ENCODE peak calls at places on chromosomes 3 and 15, in ten cellular contexts. One of them, this sample, is unnamed.

GRCh38 chr3:25690768-25691548 is 26.3 kb upstream of the TOP2B start:
- DNase-seq in CD4-positive, CD25-positive, alpha-beta regulatory T cell: no peak
- DNase-seq in NCI-H2081: no peak
- DNase-seq in tibial artery: no peak
- DNase-seq in T-cell: no peak
- DNase-seq in activated CD4-positive, alpha-beta T cell treated with anti-CD3 and anti-CD28 coated beads, Interleukin-2, amount 50 U/mL, for 24 hours: no peak
- DNase-seq in GM10248: no peak
- DNase-seq in substantia nigra: no peak
- DNase-seq in cardiac muscle cell: no peak
- DNase-seq in dermis microvascular lymphatic vessel endothelial cell: no peak
- DNase-seq in this sample: no peak

GRCh38 chr3:133503409-133503808 is 70.1 kb upstream of the CDV3 start:
- DNase-seq in cardiac muscle cell: no peak
- DNase-seq in CD4-positive, CD25-positive, alpha-beta regulatory T cell: no peak
- DNase-seq in dermis microvascular lymphatic vessel endothelial cell: no peak
- DNase-seq in substantia nigra: no peak
- DNase-seq in NCI-H2081: no peak
- DNase-seq in tibial artery: no peak
- DNase-seq in T-cell: no peak
- DNase-seq in activated CD4-positive, alpha-beta T cell treated with anti-CD3 and anti-CD28 coated beads, Interleukin-2, amount 50 U/mL, for 24 hours: no peak
- DNase-seq in GM10248: no peak
- DNase-seq in this sample: no peak

GRCh38 chr3:125140011-125140813 is 72.3 kb downstream of the SLC12A8 start:
- DNase-seq in activated CD4-positive, alpha-beta T cell treated with anti-CD3 and anti-CD28 coated beads, Interleukin-2, amount 50 U/mL, for 24 hours: no peak
- DNase-seq in dermis microvascular lymphatic vessel endothelial cell: no peak
- DNase-seq in substantia nigra: no peak
- DNase-seq in GM10248: no peak
- DNase-seq in cardiac muscle cell: no peak
- DNase-seq in tibial artery: no peak
- DNase-seq in NCI-H2081: no peak
- DNase-seq in T-cell: no peak
- DNase-seq in CD4-positive, CD25-positive, alpha-beta regulatory T cell: no peak
- DNase-seq in this sample: peak

GRCh38 chr3:151538706-151539403 is 78.0 kb upstream of the IGSF10 start:
- DNase-seq in cardiac muscle cell: peak
- DNase-seq in NCI-H2081: no peak
- DNase-seq in substantia nigra: peak
- DNase-seq in dermis microvascular lymphatic vessel endothelial cell: no peak
- DNase-seq in GM10248: no peak
- DNase-seq in activated CD4-positive, alpha-beta T cell treated with anti-CD3 and anti-CD28 coated beads, Interleukin-2, amount 50 U/mL, for 24 hours: no peak
- DNase-seq in tibial artery: peak
- DNase-seq in T-cell: no peak
- DNase-seq in CD4-positive, CD25-positive, alpha-beta regulatory T cell: no peak
- DNase-seq in this sample: no peak

GRCh38 chr3:47265725-47266480 is 16.7 kb downstream of the KIF9 start:
- DNase-seq in tibial artery: no peak
- DNase-seq in dermis microvascular lymphatic vessel endothelial cell: no peak
- DNase-seq in cardiac muscle cell: no peak
- DNase-seq in CD4-positive, CD25-positive, alpha-beta regulatory T cell: no peak
- DNase-seq in activated CD4-positive, alpha-beta T cell treated with anti-CD3 and anti-CD28 coated beads, Interleukin-2, amount 50 U/mL, for 24 hours: no peak
- DNase-seq in T-cell: no peak
- DNase-seq in GM10248: no peak
- DNase-seq in substantia nigra: no peak
- DNase-seq in NCI-H2081: no peak
- DNase-seq in this sample: peak

GRCh38 chr3:63354160-63354559 is 76.1 kb downstream of the SYNPR start:
- DNase-seq in dermis microvascular lymphatic vessel endothelial cell: no peak
- DNase-seq in CD4-positive, CD25-positive, alpha-beta regulatory T cell: no peak
- DNase-seq in tibial artery: no peak
- DNase-seq in T-cell: no peak
- DNase-seq in activated CD4-positive, alpha-beta T cell treated with anti-CD3 and anti-CD28 coated beads, Interleukin-2, amount 50 U/mL, for 24 hours: no peak
- DNase-seq in substantia nigra: no peak
- DNase-seq in cardiac muscle cell: no peak
- DNase-seq in GM10248: no peak
- DNase-seq in NCI-H2081: peak
- DNase-seq in this sample: no peak

GRCh38 chr15:57323806-57324589 is 52.3 kb upstream of the CGNL1 start:
- DNase-seq in substantia nigra: no peak
- DNase-seq in T-cell: no peak
- DNase-seq in activated CD4-positive, alpha-beta T cell treated with anti-CD3 and anti-CD28 coated beads, Interleukin-2, amount 50 U/mL, for 24 hours: no peak
- DNase-seq in cardiac muscle cell: no peak
- DNase-seq in CD4-positive, CD25-positive, alpha-beta regulatory T cell: no peak
- DNase-seq in GM10248: peak
- DNase-seq in tibial artery: no peak
- DNase-seq in NCI-H2081: peak
- DNase-seq in dermis microvascular lymphatic vessel endothelial cell: no peak
- DNase-seq in this sample: peak

GRCh38 chr15:35399901-35400300 is 146.1 kb downstream of the DPH6 start:
- DNase-seq in tibial artery: no peak
- DNase-seq in activated CD4-positive, alpha-beta T cell treated with anti-CD3 and anti-CD28 coated beads, Interleukin-2, amount 50 U/mL, for 24 hours: no peak
- DNase-seq in T-cell: no peak
- DNase-seq in CD4-positive, CD25-positive, alpha-beta regulatory T cell: no peak
- DNase-seq in cardiac muscle cell: no peak
- DNase-seq in substantia nigra: no peak
- DNase-seq in dermis microvascular lymphatic vessel endothelial cell: no peak
- DNase-seq in NCI-H2081: no peak
- DNase-seq in GM10248: no peak
- DNase-seq in this sample: no peak

GRCh38 chr15:42152921-42153680 is 3.3 kb downstream of the PLA2G4F start:
- DNase-seq in GM10248: no peak
- DNase-seq in tibial artery: no peak
- DNase-seq in CD4-positive, CD25-positive, alpha-beta regulatory T cell: no peak
- DNase-seq in T-cell: no peak
- DNase-seq in NCI-H2081: no peak
- DNase-seq in substantia nigra: no peak
- DNase-seq in activated CD4-positive, alpha-beta T cell treated with anti-CD3 and anti-CD28 coated beads, Interleukin-2, amount 50 U/mL, for 24 hours: no peak
- DNase-seq in dermis microvascular lymphatic vessel endothelial cell: no peak
- DNase-seq in cardiac muscle cell: no peak
- DNase-seq in this sample: no peak

GRCh38 chr15:65408370-65409283 is 14.1 kb downstream of the IGDCC4 start:
- DNase-seq in NCI-H2081: no peak
- DNase-seq in cardiac muscle cell: no peak
- DNase-seq in substantia nigra: no peak
- DNase-seq in T-cell: no peak
- DNase-seq in GM10248: no peak
- DNase-seq in dermis microvascular lymphatic vessel endothelial cell: no peak
- DNase-seq in activated CD4-positive, alpha-beta T cell treated with anti-CD3 and anti-CD28 coated beads, Interleukin-2, amount 50 U/mL, for 24 hours: no peak
- DNase-seq in CD4-positive, CD25-positive, alpha-beta regulatory T cell: no peak
- DNase-seq in tibial artery: no peak
- DNase-seq in this sample: no peak

GRCh38 chr15:72515591-72516389 is 41.7 kb downstream of the ARIH1 start:
- DNase-seq in T-cell: no peak
- DNase-seq in activated CD4-positive, alpha-beta T cell treated with anti-CD3 and anti-CD28 coated beads, Interleukin-2, amount 50 U/mL, for 24 hours: no peak
- DNase-seq in NCI-H2081: no peak
- DNase-seq in cardiac muscle cell: no peak
- DNase-seq in tibial artery: no peak
- DNase-seq in dermis microvascular lymphatic vessel endothelial cell: no peak
- DNase-seq in CD4-positive, CD25-positive, alpha-beta regulatory T cell: no peak
- DNase-seq in GM10248: no peak
- DNase-seq in substantia nigra: no peak
- DNase-seq in this sample: no peak

GRCh38 chr15:25717861-25718504 is 145.1 kb downstream of the ATP10A start:
- DNase-seq in activated CD4-positive, alpha-beta T cell treated with anti-CD3 and anti-CD28 coated beads, Interleukin-2, amount 50 U/mL, for 24 hours: no peak
- DNase-seq in CD4-positive, CD25-positive, alpha-beta regulatory T cell: no peak
- DNase-seq in dermis microvascular lymphatic vessel endothelial cell: no peak
- DNase-seq in cardiac muscle cell: no peak
- DNase-seq in tibial artery: peak
- DNase-seq in T-cell: no peak
- DNase-seq in GM10248: no peak
- DNase-seq in NCI-H2081: no peak
- DNase-seq in substantia nigra: peak
- DNase-seq in this sample: no peak

GRCh38 chr15:65395567-65396185 is 17.9 kb upstream of the IGDCC3 start:
- DNase-seq in substantia nigra: no peak
- DNase-seq in T-cell: no peak
- DNase-seq in activated CD4-positive, alpha-beta T cell treated with anti-CD3 and anti-CD28 coated beads, Interleukin-2, amount 50 U/mL, for 24 hours: no peak
- DNase-seq in CD4-positive, CD25-positive, alpha-beta regulatory T cell: no peak
- DNase-seq in tibial artery: no peak
- DNase-seq in GM10248: no peak
- DNase-seq in cardiac muscle cell: no peak
- DNase-seq in NCI-H2081: no peak
- DNase-seq in dermis microvascular lymphatic vessel endothelial cell: no peak
- DNase-seq in this sample: no peak

GRCh38 chr15:31329640-31330010 is 3.0 kb downstream of the KLF13 start:
- DNase-seq in cardiac muscle cell: no peak
- DNase-seq in T-cell: no peak
- DNase-seq in activated CD4-positive, alpha-beta T cell treated with anti-CD3 and anti-CD28 coated beads, Interleukin-2, amount 50 U/mL, for 24 hours: no peak
- DNase-seq in CD4-positive, CD25-positive, alpha-beta regulatory T cell: no peak
- DNase-seq in tibial artery: no peak
- DNase-seq in GM10248: no peak
- DNase-seq in dermis microvascular lymphatic vessel endothelial cell: no peak
- DNase-seq in substantia nigra: no peak
- DNase-seq in NCI-H2081: no peak
- DNase-seq in this sample: no peak

GRCh38 chr3:157542711-157543485 is 39.7 kb upstream of the VEPH1 start:
- DNase-seq in NCI-H2081: peak
- DNase-seq in tibial artery: peak
- DNase-seq in T-cell: no peak
- DNase-seq in activated CD4-positive, alpha-beta T cell treated with anti-CD3 and anti-CD28 coated beads, Interleukin-2, amount 50 U/mL, for 24 hours: no peak
- DNase-seq in cardiac muscle cell: peak
- DNase-seq in dermis microvascular lymphatic vessel endothelial cell: no peak
- DNase-seq in CD4-positive, CD25-positive, alpha-beta regulatory T cell: no peak
- DNase-seq in GM10248: no peak
- DNase-seq in substantia nigra: peak
- DNase-seq in this sample: peak